ENCODE peak calls at places on chromosomes 16 and 17, in four cellular contexts. N is activated effector memory CD4-positive, alpha-beta T cell treated with Interleukin-2 at 50 U/mL for 16 hours; U is cerebellar cortex; W is Right ventricle myocardium superior. J is an unnamed sample.
A peak's percentile ranks its signal among the peaks of the same experiment; 100 is the strongest.

GRCh38 chr16:11350531-11351335 is 5.5 kb downstream of the RMI2 start:
- DNase-seq in N (no peak), U (no peak), W (no peak), J (no peak)

GRCh38 chr17:74345433-74346241 is 16.0 kb downstream of the BTBD17 start:
- DNase-seq in W (no peak), N (no peak), U (no peak), J (no peak)

GRCh38 chr17:42313773-42314566 is 25.7 kb downstream of the STAT5A start:
- DNase-seq in N (no peak), W (no peak), U (no peak), J (no peak)

GRCh38 chr17:59004338-59005111 is 102.2 kb downstream of the TRIM37 start:
- DNase-seq in W (no peak), U (peak; percentile 74), N (peak; percentile 43), J (peak; percentile 37)

GRCh38 chr16:11637320-11637719 is 30.9 kb upstream of the SNN start:
- DNase-seq in W (no peak), N (no peak), U (no peak), J (no peak)

GRCh38 chr17:33732116-33732515 is 439.0 kb upstream of the ASIC2 start:
- DNase-seq in W (no peak), U (no peak), N (no peak), J (no peak)

GRCh38 chr16:79770244-79771064 is 169.9 kb upstream of the MAF start:
- DNase-seq in W (peak; percentile 95), N (peak; percentile 50), U (peak; percentile 85), J (peak; percentile 96)

GRCh38 chr16:31094088-31094423 is 541 bp downstream of the VKORC1 start:
- DNase-seq in U (peak; percentile 33), W (peak; percentile 51), N (no peak), J (no peak)

GRCh38 chr16:48194828-48195566 is 39.2 kb upstream of the ABCC12 start:
- DNase-seq in U (no peak), N (no peak), W (no peak), J (no peak)

GRCh38 chr16:70341600-70341999 is 5.1 kb upstream of the DDX19A start:
- DNase-seq in U (no peak), W (no peak), N (no peak), J (no peak)

GRCh38 chr17:48215583-48216139 is 108.1 kb downstream of the SNX11 start:
- DNase-seq in N (no peak), W (no peak), U (peak; percentile 4), J (no peak)

GRCh38 chr16:78249056-78249455 is 149.6 kb downstream of the WWOX start:
- DNase-seq in U (peak; percentile 46), W (peak; percentile 54), N (no peak), J (peak; percentile 32)

GRCh38 chr17:79513805-79514535 is 96.9 kb downstream of the RBFOX3 start:
- DNase-seq in N (no peak), U (no peak), W (no peak), J (no peak)

GRCh38 chr16:10776280-10776679 is 32.6 kb downstream of the NUBP1 start:
- DNase-seq in N (no peak), W (no peak), U (no peak), J (no peak)

GRCh38 chr17:3542410-3543088 is 15.1 kb downstream of the TRPV3 start:
- DNase-seq in W (peak; percentile 31), U (no peak), N (no peak), J (no peak)

GRCh38 chr16:14564881-14565687 is 65.0 kb downstream of the PARN start:
- DNase-seq in N (no peak), U (no peak), W (no peak), J (no peak)

GRCh38 chr17:17783825-17784598 is 52.8 kb downstream of the SREBF1 start:
- DNase-seq in N (no peak), U (peak; percentile 61), W (peak; percentile 71), J (peak; percentile 69)

GRCh38 chr17:16491703-16492612 is at the start of gene LRRC75A:
- DNase-seq in W (peak; percentile 57), N (peak; percentile 43), U (no peak), J (peak; percentile 76)

GRCh38 chr16:27777527-27777926 is 227.6 kb downstream of the KATNIP start:
- DNase-seq in U (no peak), W (peak; percentile 22), N (no peak), J (no peak)

GRCh38 chr16:70258065-70258464 is 6.3 kb upstream of the EXOSC6 start:
- DNase-seq in W (no peak), U (no peak), N (no peak), J (no peak)

GRCh38 chr17:58703887-58704286 is 11.5 kb downstream of the RAD51C start:
- DNase-seq in N (no peak), U (no peak), W (no peak), J (no peak)

GRCh38 chr17:21397341-21398050 is 21.3 kb downstream of the KCNJ12 start:
- DNase-seq in N (no peak), W (no peak), U (peak; percentile 46), J (no peak)

J was measured in left ventricle myocardium superior.